ENCODE peak calls at places on chromosomes 16 and 17, in nine cellular contexts. R is transverse colon, S is HL-60, Z is sigmoid colon, G is IMR-90, E is stomach, W is fibroblast of lung, J is HCT116, L is OCI-LY7. P is an unnamed sample.

GRCh38 chr17:9217151-9218067 is 196.1 kb downstream of the NTN1 start:
- DNase-seq in R (no peak), S (no peak), Z (peak; percentile 60), G (peak; percentile 62), E (no peak), W (peak; percentile 85), J (no peak), L (no peak), P (no peak)

GRCh38 chr17:44628234-44629188 is 27.8 kb upstream of the MEIOC start:
- DNase-seq in R (no peak), S (no peak), Z (no peak), G (no peak), E (no peak), W (peak; percentile 40), J (no peak), L (peak; percentile 82), P (no peak)

GRCh38 chr17:78794399-78794798 is 12.3 kb upstream of the CYTH1 start:
- DNase-seq in R (no peak), S (no peak), Z (no peak), G (no peak), E (no peak), W (no peak), J (no peak), L (no peak), P (no peak)

GRCh38 chr17:42120161-42121065 is 754 bp downstream of the KAT2A start:
- DNase-seq in R (no peak), S (no peak), Z (no peak), G (no peak), E (no peak), W (no peak), J (no peak), L (peak; percentile 48), P (no peak)

GRCh38 chr17:44097110-44097810 is 26.2 kb downstream of the HDAC5 start:
- DNase-seq in R (no peak), S (no peak), Z (no peak), G (peak; percentile 81), E (peak; percentile 57), W (peak; percentile 60), J (no peak), L (no peak), P (no peak)

GRCh38 chr17:55717898-55718735 is 4.5 kb downstream of the TMEM100 start:
- DNase-seq in R (peak; percentile 78), S (peak; percentile 66), Z (peak; percentile 92), G (peak; percentile 68), E (peak; percentile 81), W (peak; percentile 58), J (peak; percentile 65), L (peak; percentile 72), P (peak; percentile 90)

GRCh38 chr16:21084631-21085235 is 65.9 kb downstream of the DNAH3 start:
- DNase-seq in R (no peak), S (no peak), Z (no peak), G (no peak), E (no peak), W (no peak), J (no peak), L (no peak), P (no peak)

GRCh38 chr17:32992360-32993033 is 850 bp downstream of the SPACA3 start:
- DNase-seq in R (no peak), S (no peak), Z (no peak), G (no peak), E (peak; percentile 44), W (no peak), J (no peak), L (no peak), P (no peak)

GRCh38 chr16:88570691-88571092 is 489 bp downstream of the ZC3H18 start:
- DNase-seq in R (peak; percentile 32), S (peak; percentile 10), Z (no peak), G (no peak), E (no peak), W (peak; percentile 4), J (no peak), L (peak; percentile 49), P (no peak)

GRCh38 chr16:88569614-88569984 is 604 bp upstream of the ZC3H18 start:
- DNase-seq in R (no peak), S (no peak), Z (no peak), G (peak; percentile 7), E (no peak), W (peak; percentile 4), J (no peak), L (no peak), P (no peak)

GRCh38 chr16:88569985-88570690 is at the start of gene ZC3H18:
- DNase-seq in R (peak; percentile 98), S (peak; percentile 81), Z (peak; percentile 98), G (peak; percentile 92), E (peak; percentile 98), W (peak; percentile 91), J (peak; percentile 91), L (peak; percentile 98), P (peak; percentile 96)

GRCh38 chr16:88566158-88566557 is 4.0 kb upstream of the ZC3H18 start:
- DNase-seq in R (no peak), S (no peak), Z (no peak), G (peak; percentile 75), E (no peak), W (peak; percentile 72), J (peak; percentile 34), L (no peak), P (no peak)

DNA sequence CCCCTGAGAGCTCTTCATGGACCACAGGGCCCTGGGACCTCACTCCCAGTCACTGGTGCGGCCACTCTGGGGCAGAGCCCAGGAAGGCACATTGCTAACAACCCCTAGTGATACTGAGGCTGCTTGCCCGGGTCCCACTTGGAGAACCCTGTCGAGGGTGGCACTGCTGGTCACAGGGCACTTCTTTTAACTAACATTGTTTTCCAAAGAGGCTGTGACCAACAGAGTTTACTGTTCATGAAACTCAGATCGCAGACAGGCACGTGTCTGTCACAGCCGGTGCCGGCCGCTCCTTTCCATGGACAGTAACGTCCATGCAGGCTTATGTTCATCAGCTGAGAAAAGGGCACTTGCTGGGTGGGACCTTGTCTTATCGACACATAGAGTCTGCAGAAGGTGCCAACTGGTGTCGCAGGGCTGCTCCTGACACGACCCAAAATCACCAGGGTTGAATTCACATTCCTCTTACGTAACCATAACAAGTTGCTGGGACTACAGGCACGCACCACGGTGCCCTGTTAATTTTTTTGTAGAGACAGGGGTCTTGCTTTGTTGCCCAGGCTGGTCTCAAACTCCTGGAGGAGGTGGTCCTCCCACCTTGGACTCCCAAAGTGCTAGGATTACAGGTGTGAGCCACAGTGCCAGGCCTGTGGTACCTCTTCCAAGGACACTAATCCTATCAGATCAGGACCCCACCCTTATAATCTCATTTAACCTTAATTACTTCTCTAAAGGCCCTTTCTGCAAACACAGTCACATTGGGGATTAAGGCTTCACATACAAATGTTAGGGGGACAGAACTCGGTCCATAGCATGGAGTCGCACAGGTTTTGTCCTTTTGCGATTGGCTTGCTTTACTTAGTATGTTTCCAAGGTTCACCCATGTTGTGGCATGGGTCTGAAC is 1.2 kb upstream of the ZC3H18 start:
- DNase-seq in R (no peak), S (no peak), Z (no peak), G (no peak), E (no peak), W (no peak), J (no peak), L (no peak), P (no peak)
- H3K27ac ChIP-seq in R (peak overlapping the region; percentile 90), S (no peak overlapping the region), Z (peak overlapping the region; percentile 88), G (peak overlapping the region; percentile 80), E (no peak overlapping the region), W (peak overlapping the region; percentile 63), J (peak overlapping the region; percentile 60), L (peak overlapping the region; percentile 48), P (no peak overlapping the region)

GRCh38 chr16:69706975-69707340 is 19.4 kb downstream of the NQO1 start:
- DNase-seq in R (no peak), S (no peak), Z (no peak), G (no peak), E (no peak), W (no peak), J (no peak), L (no peak), P (no peak)

GRCh38 chr16:69712277-69712676 is 14.1 kb downstream of the NQO1 start:
- DNase-seq in R (no peak), S (no peak), Z (no peak), G (no peak), E (no peak), W (no peak), J (no peak), L (no peak), P (peak; percentile 38)

GRCh38 chr16:69711115-69711740 is 15.1 kb downstream of the NQO1 start:
- DNase-seq in R (peak; percentile 56), S (no peak), Z (no peak), G (peak; percentile 81), E (peak; percentile 85), W (peak; percentile 94), J (peak; percentile 72), L (no peak), P (no peak)

GRCh38 chr16:69707920-69708683 is 18.3 kb downstream of the NQO1 start:
- DNase-seq in R (no peak), S (no peak), Z (no peak), G (no peak), E (no peak), W (no peak), J (no peak), L (no peak), P (peak; percentile 13)

DNA sequence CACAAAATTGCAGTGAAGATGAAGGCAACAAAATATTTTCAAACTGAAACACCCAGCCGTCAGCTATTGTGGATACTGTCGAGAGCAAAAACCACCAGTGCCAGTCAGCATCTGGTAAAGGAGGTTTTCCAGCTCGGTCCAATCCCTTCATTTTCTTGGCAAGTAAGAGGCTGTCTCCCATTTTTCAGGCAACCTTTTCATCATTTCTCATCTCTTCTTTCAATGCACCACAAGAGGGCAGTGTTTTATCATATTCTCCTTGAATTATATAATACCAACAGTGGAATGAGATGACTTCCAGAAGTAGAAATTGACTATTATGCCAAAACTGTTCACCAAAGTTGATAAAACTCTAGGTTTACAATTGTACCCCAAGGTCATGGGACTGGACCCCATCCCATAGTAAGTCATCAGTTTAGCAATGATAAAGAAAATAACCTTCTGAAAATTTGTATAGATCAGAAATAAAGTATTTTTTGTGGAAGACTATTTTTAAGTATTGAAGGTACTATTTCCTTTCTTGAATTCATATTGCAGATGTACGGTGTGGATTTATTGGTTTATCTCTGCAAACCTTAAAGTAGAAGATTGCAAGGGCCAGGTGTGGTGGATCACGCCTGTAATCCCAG is 16.8 kb downstream of the NQO1 start:
- DNase-seq in R (no peak), S (peak; percentile 33), Z (no peak), G (peak; percentile 73), E (no peak), W (peak; percentile 61), J (peak; percentile 52), L (peak; percentile 78), P (no peak)
- H3K27ac ChIP-seq in R (peak overlapping the region; percentile 37), S (no peak overlapping the region), Z (peak overlapping the region; percentile 8), G (no peak overlapping the region), E (no peak overlapping the region), W (no peak overlapping the region), J (peak overlapping the region; percentile 60), L (no peak overlapping the region), P (no peak overlapping the region)

DNA sequence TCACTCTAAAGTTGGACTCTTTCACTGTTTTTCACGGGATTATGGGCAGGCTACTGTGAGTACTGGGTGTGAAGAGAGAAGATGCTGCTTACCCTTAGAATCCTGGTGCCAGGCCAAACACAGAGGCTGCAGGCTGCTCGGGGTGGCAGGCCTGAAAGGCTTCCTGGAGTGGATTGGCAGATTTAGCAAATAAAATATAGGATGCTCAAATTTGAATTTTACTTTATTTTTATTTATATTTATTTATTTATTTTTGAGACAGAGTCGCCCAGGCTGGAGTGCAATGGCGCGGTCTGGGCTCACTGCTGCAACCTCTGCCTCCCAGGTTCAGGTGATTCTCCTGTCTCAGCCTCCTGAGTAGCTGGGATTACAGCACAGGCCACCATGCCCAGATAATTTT is 14.9 kb upstream of the STAC2 start:
- DNase-seq in R (no peak), S (no peak), Z (peak; percentile 5), G (no peak), E (no peak), W (no peak), J (no peak), L (no peak), P (no peak)
- H3K27ac ChIP-seq in R (no peak overlapping the region), S (no peak overlapping the region), Z (no peak overlapping the region), G (no peak overlapping the region), E (no peak overlapping the region), W (no peak overlapping the region), J (no peak overlapping the region), L (peak overlapping the region; percentile 69), P (no peak overlapping the region)

GRCh38 chr17:59391026-59391425 is 59.6 kb downstream of the YPEL2 start:
- DNase-seq in R (no peak), S (no peak), Z (no peak), G (no peak), E (no peak), W (no peak), J (no peak), L (no peak), P (no peak)

GRCh38 chr17:59381716-59382570 is 50.5 kb downstream of the YPEL2 start:
- DNase-seq in R (peak; percentile 76), S (no peak), Z (peak; percentile 80), G (no peak), E (peak; percentile 71), W (no peak), J (no peak), L (no peak), P (no peak)

GRCh38 chr17:59388070-59388556 is 56.7 kb downstream of the YPEL2 start:
- DNase-seq in R (no peak), S (no peak), Z (no peak), G (no peak), E (no peak), W (no peak), J (no peak), L (no peak), P (no peak)

GRCh38 chr17:59383893-59384292 is 52.4 kb downstream of the YPEL2 start:
- DNase-seq in R (no peak), S (no peak), Z (no peak), G (no peak), E (no peak), W (no peak), J (no peak), L (no peak), P (no peak)

GRCh38 chr17:59387351-59388069 is 56.1 kb downstream of the YPEL2 start:
- DNase-seq in R (no peak), S (no peak), Z (no peak), G (no peak), E (no peak), W (no peak), J (no peak), L (no peak), P (no peak)
- H3K27ac ChIP-seq in R (peak overlapping the region; percentile 70), S (no peak overlapping the region), Z (peak overlapping the region; percentile 78), G (no peak overlapping the region), E (no peak overlapping the region), W (no peak overlapping the region), J (no peak overlapping the region), L (no peak overlapping the region), P (no peak overlapping the region)

P was measured in suprapubic skin.